ENCODE peak calls at places on chromosomes 11 and 22, in nine cellular contexts. H is mammary epithelial cell, Z is coronary artery, U is AG04450, X is natural killer cell, O is HFFc6, E is transverse colon, G is AG09309, A is breast epithelium. C is an unnamed sample.

GRCh38 chr11:85195934-85196333 is 431.2 kb downstream of the DLG2 start:
- DNase-seq in X (no peak), A (no peak), Z (no peak), O (no peak), E (no peak), U (no peak), H (no peak), G (no peak), C (no peak)

GRCh38 chr11:34633990-34634725 is 13.3 kb downstream of the EHF start:
- DNase-seq in O (peak), Z (no peak), X (no peak), A (no peak), G (peak), H (peak), U (no peak), E (no peak), C (no peak)

GRCh38 chr22:48845356-48845936 is 982.2 kb downstream of the BRD1 start:
- DNase-seq in U (no peak), H (no peak), O (no peak), E (no peak), X (no peak), A (no peak), Z (no peak), G (no peak), C (no peak)

GRCh38 chr11:122229611-122230386 is 113.8 kb upstream of the BLID start:
- DNase-seq in X (no peak), Z (no peak), G (no peak), E (no peak), O (no peak), H (no peak), U (no peak), A (no peak), C (no peak)

GRCh38 chr11:107819361-107820014 is 39.1 kb downstream of the SLC35F2 start:
- DNase-seq in Z (no peak), O (no peak), G (no peak), E (no peak), A (no peak), X (no peak), U (no peak), H (no peak), C (no peak)

GRCh38 chr11:104164028-104164520 is at the start of gene PDGFD:
- DNase-seq in A (peak), U (peak), H (peak), X (peak), O (peak), Z (peak), E (peak), G (no peak), C (peak)

GRCh38 chr22:26617251-26618199 is at the start of gene CRYBB1:
- DNase-seq in U (no peak), Z (no peak), E (peak), A (no peak), O (no peak), G (no peak), H (no peak), X (no peak), C (no peak)

GRCh38 chr11:12128191-12128841 is 17.9 kb downstream of the MICAL2 start:
- DNase-seq in E (no peak), A (no peak), Z (no peak), O (no peak), H (no peak), G (no peak), U (no peak), X (no peak), C (no peak)

GRCh38 chr11:3866206-3866605 is 10.7 kb downstream of the STIM1 start:
- DNase-seq in A (no peak), E (no peak), O (no peak), X (peak), Z (no peak), G (no peak), U (no peak), H (no peak), C (no peak)

GRCh38 chr11:114295676-114296081 is 520 bp upstream of the NNMT start:
- DNase-seq in G (no peak), H (no peak), O (no peak), E (no peak), A (no peak), X (no peak), Z (peak), U (no peak), C (no peak)

GRCh38 chr11:68329993-68330699 is 17.8 kb downstream of the LRP5 start:
- DNase-seq in G (no peak), A (no peak), U (no peak), H (no peak), Z (no peak), O (no peak), X (no peak), E (no peak), C (no peak)

GRCh38 chr11:66891849-66892660 is 35.2 kb downstream of the LRFN4 start:
- DNase-seq in G (peak), O (peak), A (no peak), Z (no peak), H (peak), E (peak), X (no peak), U (peak), C (no peak)
- TF ChIP-seq CTCF in G (no peak), O (no peak), A (no peak), Z (no peak), H (peak), E (no peak), X (no peak), U (no peak), C (no peak)

DNA sequence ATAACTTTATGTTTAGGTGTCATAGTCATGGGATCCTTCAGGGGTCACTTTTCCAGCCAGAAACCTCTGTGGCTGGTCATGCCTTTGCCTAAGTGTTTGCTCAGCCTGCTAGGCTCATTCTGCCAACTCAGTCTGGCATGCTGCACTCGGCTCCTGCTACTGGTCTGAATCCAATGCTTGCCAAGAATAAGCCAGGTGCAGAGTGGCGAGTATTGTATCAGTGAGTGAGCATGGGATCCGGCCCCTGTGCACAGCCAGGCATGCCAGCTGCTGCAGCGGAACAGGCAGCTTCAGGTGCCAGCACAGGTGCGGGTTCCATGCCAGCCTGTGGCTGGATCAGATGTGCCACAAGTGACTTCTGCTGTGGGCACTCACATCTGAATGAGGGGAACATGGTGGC is 1269.3 kb upstream of the CNTN5 start:
- DNase-seq in O (no peak), U (no peak), A (no peak), G (no peak), Z (no peak), X (no peak), H (no peak), E (no peak), C (no peak)
- TF ChIP-seq CTCF in O (no peak), U (no peak), A (no peak), G (no peak), Z (no peak), X (no peak), H (no peak), E (no peak), C (no peak)

GRCh38 chr11:450809-451451 is 851 bp downstream of the PTDSS2 start:
- DNase-seq in E (peak), U (no peak), O (peak), G (no peak), X (peak), A (peak), H (peak), Z (no peak), C (peak)
- TF ChIP-seq CTCF in E (no peak), U (peak), O (peak), G (peak), X (no peak), A (no peak), H (peak), Z (no peak), C (peak)

GRCh38 chr22:24982301-24983056 is 30.0 kb downstream of the KIAA1671 start:
- DNase-seq in Z (no peak), G (no peak), U (no peak), X (no peak), H (no peak), O (no peak), E (no peak), A (no peak), C (no peak)
- TF ChIP-seq CTCF in Z (no peak), G (no peak), U (no peak), X (no peak), H (no peak), O (no peak), E (no peak), A (no peak), C (no peak)